ENCODE peak calls at places on chromosomes 13 and 19, in nine cellular contexts. F is AG10803, D is lung, V is cardiac fibroblast, J is colonic mucosa, C is RWPE1, M is psoas muscle, Q is neural crest cell, W is nephron progenitor cell. G is an unnamed sample.

GRCh38 chr13:101700598-101700997 is 248.1 kb downstream of the ITGBL1 start:
- DNase-seq in F (peak), D (no peak), V (peak), J (no peak), C (no peak), M (no peak), Q (no peak), W (no peak), G (no peak)

GRCh38 chr19:21308778-21309177 is 20.4 kb downstream of the ZNF708 start:
- DNase-seq in F (no peak), D (no peak), V (peak), J (no peak), C (no peak), M (no peak), Q (no peak), W (no peak), G (no peak)

GRCh38 chr13:108086678-108087077 is 128.7 kb downstream of the LIG4 start:
- DNase-seq in F (peak), D (no peak), V (no peak), J (no peak), C (no peak), M (no peak), Q (no peak), W (no peak), G (peak)

GRCh38 chr19:5046339-5047039 is 77.6 kb downstream of the KDM4B start:
- DNase-seq in F (peak), D (peak), V (peak), J (peak), C (peak), M (peak), Q (no peak), W (no peak), G (no peak)

GRCh38 chr13:112154301-112155060 is 87.5 kb downstream of the SOX1 start:
- DNase-seq in F (no peak), D (no peak), V (no peak), J (no peak), C (no peak), M (no peak), Q (no peak), W (no peak), G (no peak)

GRCh38 chr19:38440592-38440991 is 7.1 kb downstream of the RYR1 start:
- DNase-seq in F (no peak), D (no peak), V (no peak), J (no peak), C (no peak), M (no peak), Q (no peak), W (no peak), G (no peak)

GRCh38 chr19:51807111-51807701 is 12.2 kb downstream of the FPR3 start:
- DNase-seq in F (peak), D (no peak), V (peak), J (no peak), C (no peak), M (no peak), Q (no peak), W (no peak), G (no peak)

GRCh38 chr13:98157188-98157587 is 14.3 kb downstream of the FARP1 start:
- DNase-seq in F (no peak), D (no peak), V (no peak), J (no peak), C (no peak), M (no peak), Q (no peak), W (no peak), G (no peak)

GRCh38 chr19:49889687-49890348 is 6.9 kb downstream of the IL4I1 start:
- DNase-seq in F (peak), D (peak), V (peak), J (peak), C (no peak), M (peak), Q (peak), W (peak), G (peak)

GRCh38 chr13:70366720-70367119 is 258.5 kb upstream of the KLHL1 start:
- DNase-seq in F (no peak), D (no peak), V (no peak), J (no peak), C (no peak), M (no peak), Q (no peak), W (no peak), G (no peak)

GRCh38 chr13:34145061-34145460 is 327.1 kb downstream of the RFC3 start:
- DNase-seq in F (no peak), D (no peak), V (no peak), J (no peak), C (no peak), M (no peak), Q (no peak), W (no peak), G (no peak)

GRCh38 chr13:48043789-48044503 is 6.4 kb downstream of the NUDT15 start:
- DNase-seq in F (peak), D (no peak), V (peak), J (no peak), C (no peak), M (no peak), Q (no peak), W (no peak), G (peak)

GRCh38 chr13:102693781-102694180 is 1.1 kb downstream of the METTL21C start:
- DNase-seq in F (peak), D (no peak), V (peak), J (no peak), C (no peak), M (no peak), Q (no peak), W (no peak), G (no peak)

DNA sequence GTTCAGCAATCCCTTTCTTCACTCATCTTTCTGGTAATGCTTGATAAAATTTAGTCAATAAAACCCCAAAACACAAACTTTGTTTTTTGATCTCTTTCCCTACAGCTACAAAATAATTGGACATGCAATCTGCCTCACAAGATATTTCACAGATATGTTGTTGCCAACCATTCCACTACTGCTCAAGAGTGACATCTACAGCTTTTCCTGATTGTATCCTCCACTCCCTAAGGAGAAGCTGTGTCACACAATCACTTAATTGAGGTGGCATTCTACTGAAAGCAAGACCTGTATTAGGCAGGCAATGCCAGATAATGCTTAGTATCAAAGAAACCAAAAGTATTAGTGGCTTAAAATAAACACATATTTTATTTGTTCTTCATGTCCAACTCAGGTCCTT is 1646.2 kb upstream of the SPRY2 start:
- DNase-seq in F (no peak), D (no peak), V (no peak), J (no peak), C (no peak), M (no peak), Q (no peak), W (no peak), G (no peak)
- TF ChIP-seq CTCF in F (no peak), D (no peak), V (no peak), J (no peak), C (no peak), M (no peak), Q (peak), W (no peak), G (no peak)

GRCh38 chr19:34678421-34678820 is 943 bp downstream of the ZNF302 start:
- DNase-seq in F (no peak), D (no peak), V (no peak), J (no peak), C (no peak), M (no peak), Q (no peak), W (no peak), G (no peak)

GRCh38 chr19:34676697-34677385 is at the start of gene SCGB2B2:
- DNase-seq in F (no peak), D (peak), V (no peak), J (no peak), C (peak), M (no peak), Q (no peak), W (no peak), G (peak)

GRCh38 chr19:34678085-34678412 is 571 bp downstream of the ZNF302 start:
- DNase-seq in F (no peak), D (no peak), V (no peak), J (no peak), C (no peak), M (no peak), Q (no peak), W (no peak), G (no peak)

GRCh38 chr19:34677386-34678084 is at the start of gene ZNF302:
- DNase-seq in F (peak), D (peak), V (peak), J (peak), C (peak), M (peak), Q (peak), W (peak), G (peak)

DNA sequence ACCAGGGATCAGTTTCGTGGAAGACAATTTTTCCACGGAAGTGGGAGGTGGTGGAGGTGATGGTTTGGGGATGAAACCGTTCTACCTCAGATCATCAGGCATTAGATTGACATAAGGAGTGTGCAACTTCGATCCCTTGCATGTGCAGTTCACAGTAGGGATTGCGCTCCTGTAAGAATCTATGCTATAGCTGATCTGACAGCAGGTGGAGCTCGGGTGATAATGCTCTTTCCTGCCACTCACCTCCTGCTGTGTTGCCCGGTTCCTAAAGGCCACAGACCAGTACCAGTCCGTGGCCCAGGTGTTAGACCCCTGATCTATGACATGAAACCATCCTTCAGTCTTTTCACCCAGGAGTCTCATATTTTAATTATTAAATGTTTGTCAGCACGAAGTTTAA is 4.0 kb downstream of the ZNF302 start:
- DNase-seq in F (no peak), D (no peak), V (no peak), J (no peak), C (no peak), M (no peak), Q (no peak), W (no peak), G (no peak)
- TF ChIP-seq CTCF in F (no peak), D (no peak), V (no peak), J (no peak), C (no peak), M (no peak), Q (no peak), W (no peak), G (no peak)

GRCh38 chr13:74017301-74018092 is 116.7 kb downstream of the KLF12 start:
- DNase-seq in F (no peak), D (no peak), V (no peak), J (no peak), C (no peak), M (no peak), Q (no peak), W (no peak), G (no peak)

GRCh38 chr13:74009100-74009668 is 125.0 kb downstream of the KLF12 start:
- DNase-seq in F (no peak), D (no peak), V (no peak), J (no peak), C (no peak), M (no peak), Q (no peak), W (no peak), G (no peak)

GRCh38 chr13:74015137-74015536 is 119.1 kb downstream of the KLF12 start:
- DNase-seq in F (no peak), D (no peak), V (peak), J (no peak), C (peak), M (no peak), Q (no peak), W (no peak), G (peak)
- TF ChIP-seq CTCF in F (no peak), D (no peak), V (peak), J (no peak), C (no peak), M (no peak), Q (peak), W (peak), G (no peak)

GRCh38 chr19:18301718-18302111 is 20.3 kb upstream of the JUND start:
- DNase-seq in F (no peak), D (no peak), V (no peak), J (no peak), C (no peak), M (no peak), Q (no peak), W (no peak), G (no peak)

GRCh38 chr19:18300930-18301717 is 19.7 kb upstream of the JUND start:
- DNase-seq in F (peak), D (peak), V (peak), J (peak), C (peak), M (peak), Q (no peak), W (no peak), G (no peak)

GRCh38 chr19:18299654-18300053 is 18.2 kb upstream of the JUND start:
- DNase-seq in F (no peak), D (no peak), V (no peak), J (no peak), C (no peak), M (no peak), Q (no peak), W (no peak), G (no peak)

GRCh38 chr19:18297308-18297707 is 15.9 kb upstream of the JUND start:
- DNase-seq in F (peak), D (no peak), V (no peak), J (no peak), C (no peak), M (no peak), Q (no peak), W (no peak), G (no peak)

GRCh38 chr19:18298601-18299000 is 17.2 kb upstream of the JUND start:
- DNase-seq in F (no peak), D (no peak), V (no peak), J (no peak), C (no peak), M (no peak), Q (no peak), W (no peak), G (no peak)
- TF ChIP-seq CTCF in F (no peak), D (no peak), V (no peak), J (no peak), C (no peak), M (no peak), Q (no peak), W (no peak), G (no peak)

GRCh38 chr13:59477011-59477410 is 686.7 kb downstream of the DIAPH3 start:
- DNase-seq in F (no peak), D (no peak), V (peak), J (no peak), C (no peak), M (no peak), Q (no peak), W (no peak), G (peak)
- TF ChIP-seq CTCF in F (peak), D (no peak), V (peak), J (no peak), C (no peak), M (no peak), Q (peak), W (no peak), G (peak)

GRCh38 chr13:89577301-89577700 is 1770.2 kb upstream of the MIR17HG start:
- DNase-seq in F (no peak), D (no peak), V (no peak), J (no peak), C (no peak), M (no peak), Q (no peak), W (no peak), G (no peak)
- TF ChIP-seq CTCF in F (no peak), D (no peak), V (no peak), J (no peak), C (no peak), M (no peak), Q (peak), W (no peak), G (no peak)

DNA sequence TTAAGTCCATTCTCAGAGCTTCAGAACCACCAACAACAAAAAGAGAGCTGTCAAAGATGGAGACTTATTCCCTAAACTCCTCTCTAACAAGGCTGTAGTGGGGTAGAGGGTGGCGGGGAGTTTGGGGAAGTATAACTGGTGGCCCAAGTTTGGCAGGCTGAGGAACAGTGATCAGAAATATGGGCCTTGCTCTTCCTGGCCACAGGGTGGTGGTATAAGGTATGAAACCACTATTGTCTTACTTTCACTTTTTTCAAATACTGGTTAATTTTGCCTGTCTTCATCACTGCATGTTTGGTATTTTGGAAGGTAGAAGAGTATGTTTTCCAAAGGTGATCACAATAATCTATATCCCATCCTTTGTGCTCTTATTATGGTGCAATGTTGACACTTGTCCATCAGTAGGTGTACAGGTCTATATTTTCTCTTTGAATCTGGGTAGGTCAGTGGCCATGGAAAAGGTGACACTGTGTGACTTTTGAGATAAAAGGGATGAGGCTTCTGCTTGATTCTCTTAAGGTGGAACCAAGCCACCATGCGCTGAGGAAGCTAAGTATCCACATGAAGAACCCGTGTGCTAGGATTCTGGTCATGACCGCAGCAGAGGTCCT is 23.2 kb upstream of the GPC5 start:
- DNase-seq in F (peak), D (no peak), V (peak), J (no peak), C (peak), M (no peak), Q (no peak), W (peak), G (peak)
- TF ChIP-seq CTCF in F (peak), D (no peak), V (peak), J (peak), C (peak), M (peak), Q (peak), W (peak), G (peak)

G was measured in GM12865.